ENCODE peak calls at places on chromosome 2, in nine cellular contexts. S, D, L, F, I, A, V, O and G are unnamed samples.

GRCh38 chr2:230505162-230505561 is 89.2 kb downstream of the SP100 start:
- DNase-seq in S (no peak), D (no peak), L (no peak), F (no peak), I (no peak), A (no peak), V (no peak), O (no peak), G (no peak)

GRCh38 chr2:199405241-199405640 is 52.5 kb downstream of the SATB2 start:
- DNase-seq in S (no peak), D (peak; percentile 11), L (no peak), F (no peak), I (no peak), A (no peak), V (no peak), O (no peak), G (no peak)

GRCh38 chr2:150028337-150028736 is 440.8 kb upstream of the MMADHC start:
- DNase-seq in S (no peak), D (peak; percentile 42), L (no peak), F (no peak), I (no peak), A (no peak), V (no peak), O (no peak), G (no peak)

GRCh38 chr2:100820346-100821254 is 661 bp downstream of the NPAS2 start:
- DNase-seq in S (no peak), D (peak; percentile 54), L (no peak), F (no peak), I (no peak), A (no peak), V (peak; percentile 57), O (peak; percentile 51), G (no peak)

GRCh38 chr2:102520009-102520408 is 47.0 kb downstream of the SLC9A4 start:
- DNase-seq in S (no peak), D (peak; percentile 24), L (no peak), F (no peak), I (peak; percentile 15), A (peak; percentile 30), V (no peak), O (no peak), G (no peak)

GRCh38 chr2:40169430-40169829 is 282.5 kb downstream of the SLC8A1 start:
- DNase-seq in S (no peak), D (no peak), L (no peak), F (no peak), I (no peak), A (no peak), V (no peak), O (no peak), G (no peak)

GRCh38 chr2:231167745-231168459 is 30.5 kb upstream of the ARMC9 start:
- DNase-seq in S (no peak), D (peak; percentile 84), L (no peak), F (no peak), I (no peak), A (no peak), V (no peak), O (no peak), G (no peak)

GRCh38 chr2:96906719-96907404 is 37.0 kb upstream of the SEMA4C start:
- DNase-seq in S (no peak), D (no peak), L (no peak), F (peak; percentile 92), I (peak; percentile 51), A (no peak), V (peak; percentile 20), O (no peak), G (no peak)

GRCh38 chr2:41933035-41933429 is 114.8 kb upstream of the PKDCC start:
- DNase-seq in S (no peak), D (no peak), L (no peak), F (no peak), I (no peak), A (no peak), V (no peak), O (no peak), G (no peak)

GRCh38 chr2:191682148-191682547 is 4.2 kb downstream of the NABP1 start:
- DNase-seq in S (no peak), D (no peak), L (no peak), F (no peak), I (no peak), A (no peak), V (no peak), O (no peak), G (no peak)

GRCh38 chr2:76584474-76584873 is 873.8 kb upstream of the GCFC2 start:
- DNase-seq in S (no peak), D (no peak), L (no peak), F (no peak), I (no peak), A (no peak), V (no peak), O (no peak), G (no peak)

GRCh38 chr2:122328811-122329210 is 573.4 kb downstream of the TSN start:
- DNase-seq in S (no peak), D (no peak), L (no peak), F (no peak), I (no peak), A (no peak), V (no peak), O (no peak), G (no peak)

GRCh38 chr2:23669413-23670244 is 257.3 kb downstream of the ATAD2B start:
- DNase-seq in S (no peak), D (no peak), L (no peak), F (no peak), I (peak; percentile 95), A (no peak), V (no peak), O (peak; percentile 89), G (no peak)

GRCh38 chr2:228084717-228085116 is 96.8 kb downstream of the SPHKAP start:
- DNase-seq in S (no peak), D (no peak), L (no peak), F (no peak), I (no peak), A (no peak), V (no peak), O (no peak), G (no peak)

GRCh38 chr2:241775223-241776177 is 1.1 kb upstream of the GAL3ST2 start:
- DNase-seq in S (no peak), D (no peak), L (no peak), F (peak; percentile 66), I (no peak), A (no peak), V (no peak), O (no peak), G (no peak)

GRCh38 chr2:167136876-167137579 is 248.7 kb downstream of the XIRP2 start:
- DNase-seq in S (no peak), D (no peak), L (no peak), F (no peak), I (no peak), A (no peak), V (no peak), O (no peak), G (no peak)

GRCh38 chr2:168804214-168804613 is 1.8 kb downstream of the NOSTRIN start:
- DNase-seq in S (no peak), D (peak; percentile 44), L (no peak), F (no peak), I (no peak), A (no peak), V (no peak), O (no peak), G (no peak)

GRCh38 chr2:217068677-217069250 is 208.9 kb upstream of the TNP1 start:
- DNase-seq in S (no peak), D (no peak), L (no peak), F (no peak), I (no peak), A (no peak), V (no peak), O (no peak), G (no peak)

GRCh38 chr2:9895669-9896068 is 52.4 kb downstream of the TAF1B start:
- DNase-seq in S (no peak), D (peak; percentile 8), L (no peak), F (no peak), I (peak; percentile 74), A (peak; percentile 56), V (peak; percentile 94), O (no peak), G (no peak)

GRCh38 chr2:9892236-9892635 is 49.0 kb downstream of the TAF1B start:
- DNase-seq in S (no peak), D (no peak), L (no peak), F (no peak), I (no peak), A (peak; percentile 70), V (no peak), O (no peak), G (no peak)

GRCh38 chr2:9897796-9898195 is 53.7 kb upstream of the GRHL1 start:
- DNase-seq in S (no peak), D (no peak), L (no peak), F (no peak), I (no peak), A (no peak), V (peak; percentile 45), O (no peak), G (no peak)

GRCh38 chr2:9896216-9896615 is 52.9 kb downstream of the TAF1B start:
- DNase-seq in S (no peak), D (no peak), L (no peak), F (no peak), I (no peak), A (no peak), V (no peak), O (no peak), G (no peak)

GRCh38 chr2:9897331-9897737 is 54.1 kb downstream of the TAF1B start:
- DNase-seq in S (no peak), D (peak; percentile 84), L (peak; percentile 0), F (no peak), I (peak; percentile 81), A (peak; percentile 97), V (peak; percentile 99), O (peak; percentile 71), G (peak; percentile 18)
- H3K27ac ChIP-seq in S (no peak overlapping the region), D (no peak overlapping the region), L (no peak overlapping the region), F (no peak overlapping the region), I (peak overlapping the region; percentile 71), A (peak overlapping the region; percentile 61), V (peak overlapping the region; percentile 95), O (peak overlapping the region; percentile 57), G (no peak overlapping the region)

DNA sequence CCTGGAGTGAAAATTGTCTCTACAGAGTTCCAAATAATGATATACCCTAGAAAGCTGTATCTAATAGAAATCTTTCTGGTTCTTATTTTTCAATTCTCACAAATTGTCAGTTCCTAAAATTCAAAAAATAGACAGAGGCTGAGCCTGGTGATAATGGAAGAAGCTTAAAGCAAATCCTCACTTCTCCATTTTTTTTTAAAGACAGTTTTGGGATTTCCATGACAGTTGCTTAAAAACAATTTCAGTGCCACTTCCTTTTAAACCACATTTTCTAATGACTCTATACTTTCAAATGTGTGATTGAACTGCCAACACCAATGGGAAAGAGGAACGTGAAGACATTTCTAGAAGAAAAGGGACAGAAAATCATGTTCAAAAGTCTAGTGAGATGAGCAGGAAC is 4.0 kb downstream of the GKN2 start:
- DNase-seq in S (no peak), D (no peak), L (no peak), F (no peak), I (no peak), A (no peak), V (no peak), O (no peak), G (no peak)
- H3K27ac ChIP-seq in S (no peak overlapping the region), D (no peak overlapping the region), L (no peak overlapping the region), F (no peak overlapping the region), I (no peak overlapping the region), A (no peak overlapping the region), V (no peak overlapping the region), O (no peak overlapping the region), G (no peak overlapping the region)

GRCh38 chr2:189782221-189782671 is 1.9 kb downstream of the ORMDL1 start:
- DNase-seq in S (no peak), D (no peak), L (no peak), F (no peak), I (no peak), A (peak; percentile 29), V (no peak), O (no peak), G (no peak)
- H3K27ac ChIP-seq in S (no peak overlapping the region), D (no peak overlapping the region), L (no peak overlapping the region), F (no peak overlapping the region), I (no peak overlapping the region), A (no peak overlapping the region), V (no peak overlapping the region), O (peak overlapping the region; percentile 98), G (no peak overlapping the region)

GRCh38 chr2:215531284-215531683 is 95.4 kb upstream of the FN1 start:
- DNase-seq in S (no peak), D (peak; percentile 93), L (no peak), F (no peak), I (no peak), A (peak; percentile 70), V (no peak), O (no peak), G (no peak)
- H3K27ac ChIP-seq in S (no peak overlapping the region), D (peak overlapping the region; percentile 99), L (no peak overlapping the region), F (peak overlapping the region; percentile 61), I (no peak overlapping the region), A (no peak overlapping the region), V (no peak overlapping the region), O (no peak overlapping the region), G (no peak overlapping the region)